ENCODE peak calls at places on chromosome 14, in five cellular contexts. Q is Peyer's patch, H is body of pancreas, V is tibial nerve, O is K562. K is an unnamed sample.
A peak's percentile ranks its signal among the peaks of the same experiment; 100 is the strongest.

GRCh38 chr14:106788534-106788933 is 1262.2 kb downstream of the TMEM121 start:
- DNase-seq in Q (no peak), H (no peak), V (no peak), O (no peak), K (no peak)

GRCh38 chr14:95409472-95410307 is 90.0 kb upstream of the CLMN start:
- DNase-seq in Q (no peak), H (no peak), V (no peak), O (no peak), K (no peak)

GRCh38 chr14:95185452-95186392 is 28.4 kb upstream of the DICER1 start:
- DNase-seq in Q (peak; percentile 62), H (peak; percentile 78), V (peak; percentile 23), O (peak; percentile 63), K (peak; percentile 59)

GRCh38 chr14:70698288-70698687 is 56.6 kb downstream of the TTC9 start:
- DNase-seq in Q (peak; percentile 51), H (peak; percentile 43), V (no peak), O (peak; percentile 52), K (no peak)

GRCh38 chr14:68222726-68223125 is 403.1 kb downstream of the RAD51B start:
- DNase-seq in Q (no peak), H (no peak), V (no peak), O (no peak), K (no peak)

GRCh38 chr14:100890451-100890850 is 13.1 kb downstream of the RTL1 start:
- DNase-seq in Q (peak; percentile 24), H (no peak), V (no peak), O (no peak), K (peak; percentile 4)

GRCh38 chr14:60736494-60736893 is 1.9 kb downstream of the MNAT1 start:
- DNase-seq in Q (no peak), H (no peak), V (no peak), O (no peak), K (no peak)

GRCh38 chr14:35292770-35293561 is 784 bp downstream of the PSMA6 start:
- DNase-seq in Q (no peak), H (no peak), V (no peak), O (no peak), K (no peak)

GRCh38 chr14:26415618-26416123 is 182.2 kb downstream of the NOVA1 start:
- DNase-seq in Q (peak; percentile 74), H (peak; percentile 42), V (peak; percentile 77), O (no peak), K (peak; percentile 83)

GRCh38 chr14:51963164-51963733 is 26.1 kb upstream of the RTRAF start:
- DNase-seq in Q (no peak), H (no peak), V (no peak), O (no peak), K (no peak)

GRCh38 chr14:51566831-51567582 is 84.7 kb upstream of the FRMD6 start:
- DNase-seq in Q (no peak), H (no peak), V (no peak), O (no peak), K (no peak)

GRCh38 chr14:94679106-94679819 is 67.1 kb downstream of the SERPINA3 start:
- DNase-seq in Q (peak; percentile 15), H (no peak), V (peak; percentile 4), O (no peak), K (no peak)

GRCh38 chr14:59146941-59147470 is 41.5 kb upstream of the DAAM1 start:
- DNase-seq in Q (no peak), H (no peak), V (no peak), O (no peak), K (no peak)

DNA sequence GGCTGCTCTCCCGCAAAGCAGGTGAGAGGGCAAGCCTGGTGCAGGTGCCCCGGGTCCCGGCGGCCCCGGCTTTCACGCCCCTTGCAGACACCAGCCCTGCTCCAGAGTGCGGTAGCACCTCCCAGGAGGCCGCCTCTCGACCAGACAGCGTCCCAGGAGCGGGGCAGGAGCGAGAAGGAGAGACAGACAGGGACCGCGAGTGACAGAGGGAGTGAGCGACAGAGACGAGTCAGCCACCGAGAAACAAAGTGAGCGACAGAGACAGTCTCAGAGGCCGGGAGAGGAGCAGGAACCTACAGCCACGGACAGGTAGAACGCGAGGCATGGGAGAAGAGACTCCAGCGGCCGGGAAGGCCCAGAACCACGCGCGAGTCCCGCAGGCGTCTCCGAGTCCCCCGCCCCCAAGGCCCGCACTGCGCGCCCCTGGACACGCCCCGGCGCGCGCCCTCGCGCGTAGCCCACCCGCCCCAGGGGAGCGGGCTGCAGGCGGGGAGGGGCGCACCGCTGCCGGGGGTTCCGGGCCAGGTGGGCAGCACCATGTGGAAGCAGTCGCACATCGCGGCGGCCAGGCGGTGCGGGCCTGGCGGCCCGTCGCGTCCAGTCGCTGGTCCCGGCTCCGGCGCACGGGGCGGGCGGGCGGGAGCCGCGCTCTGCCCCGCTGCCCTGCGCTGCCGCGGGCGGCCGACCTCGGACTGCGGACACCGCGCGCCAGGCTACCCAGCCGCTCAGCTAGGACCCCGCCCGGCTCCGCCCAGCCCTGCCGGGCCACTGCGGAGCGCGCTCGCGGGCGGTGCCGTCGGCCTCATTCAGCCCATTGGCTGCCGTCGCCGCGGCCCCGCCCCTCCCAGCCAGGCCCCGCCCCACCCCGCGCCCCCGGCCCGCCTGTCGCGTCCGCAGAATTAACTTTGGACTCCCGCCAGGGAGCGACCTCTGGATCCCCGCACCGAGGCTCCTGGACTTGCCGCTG is at the start of gene AHNAK2:
- DNase-seq in Q (peak; percentile 77), H (peak; percentile 81), V (no peak), O (peak; percentile 87), K (peak; percentile 62)
- TF ChIP-seq POLR2A in Q (no peak), H (no peak), V (peak; percentile 27), O (no peak), K (peak; percentile 40)

GRCh38 chr14:39102265-39102968 is 618 bp downstream of the SEC23A start:
- DNase-seq in Q (peak; percentile 81), H (peak; percentile 55), V (no peak), O (peak; percentile 21), K (no peak)
- H3K4me1 ChIP-seq in Q (no peaks in the 10 kb centered on the region), H (peaks cover 38% of the 10 kb centered on the region), V (peaks cover 19% of the 10 kb centered on the region), O (no peaks in the 10 kb centered on the region), K (peaks cover 8% of the 10 kb centered on the region)

GRCh38 chr14:99750746-99751450 is 42.3 kb upstream of the EML1 start:
- DNase-seq in Q (no peak), H (no peak), V (no peak), O (no peak), K (no peak)

GRCh38 chr14:99751539-99752485 is 41.4 kb upstream of the EML1 start:
- DNase-seq in Q (no peak), H (no peak), V (no peak), O (no peak), K (no peak)

GRCh38 chr14:99753225-99754140 is 39.7 kb upstream of the EML1 start:
- DNase-seq in Q (no peak), H (no peak), V (no peak), O (no peak), K (no peak)

GRCh38 chr14:99754141-99755067 is 38.8 kb upstream of the EML1 start:
- DNase-seq in Q (no peak), H (no peak), V (no peak), O (no peak), K (no peak)

DNA sequence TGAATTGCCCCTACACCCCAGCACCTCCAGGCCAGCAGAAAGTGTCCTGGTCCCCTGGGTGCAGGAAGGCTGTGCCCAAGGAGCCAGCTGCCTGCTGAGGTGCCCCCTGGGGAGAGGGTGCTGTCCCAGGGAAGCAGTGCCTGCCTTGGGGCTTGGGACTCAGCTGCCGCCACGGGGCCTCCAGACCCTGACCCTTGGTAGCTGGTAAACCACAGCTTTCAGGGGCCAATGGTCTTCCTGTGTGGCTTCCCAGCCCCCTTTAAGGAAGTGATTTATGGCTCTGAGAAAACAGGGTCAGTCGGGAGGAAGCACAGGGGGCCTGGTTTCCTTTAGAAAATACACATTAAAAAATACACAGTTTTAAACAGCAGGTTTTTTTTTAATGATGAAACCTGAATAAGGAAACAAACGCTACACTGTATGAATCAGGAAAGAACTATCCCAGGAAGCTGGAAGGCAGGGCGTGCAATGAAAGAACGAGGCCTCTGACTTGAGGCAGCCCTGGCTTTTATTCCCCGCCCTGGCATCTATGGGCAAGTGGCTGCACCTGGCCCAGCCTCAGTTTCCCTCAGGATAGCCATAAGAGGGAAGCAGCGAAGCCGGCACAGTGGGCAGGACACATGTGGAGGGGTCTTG is 40.6 kb upstream of the EML1 start:
- DNase-seq in Q (no peak), H (no peak), V (no peak), O (no peak), K (no peak)
- H3K27me3 ChIP-seq in Q (no peaks in the 10 kb centered on the region), H (no peaks in the 10 kb centered on the region), V (no peaks in the 10 kb centered on the region), O (peaks cover 3% of the 10 kb centered on the region), K (no peaks in the 10 kb centered on the region)

GRCh38 chr14:75857199-75857598 is 124.6 kb downstream of the TGFB3 start:
- DNase-seq in Q (no peak), H (no peak), V (no peak), O (no peak), K (no peak)
- TF ChIP-seq POLR2A in Q (no peak), H (no peak), V (no peak), O (no peak), K (no peak)

K was measured in uterus.